ENCODE peak calls at places on chromosomes 4 and X, in eight cellular contexts. One of them, this sample, is unnamed. For H3K4me1, the result is how much of the 10 kb centered on the place peaks cover.

GRCh38 chrX:132957211-132958085 is 981 bp downstream of the HS6ST2 start:
- DNase-seq in mesenchymal stem cell: peak
- DNase-seq in astrocyte: peak
- DNase-seq in left ventricle myocardium inferior: no peak
- DNase-seq in H9: peak
- DNase-seq in SJSA1: no peak
- DNase-seq in cardiac muscle cell: peak
- DNase-seq in breast epithelium: no peak
- DNase-seq in this sample: no peak

GRCh38 chr4:77044458-77045124 is 31.2 kb downstream of the CCNI start:
- DNase-seq in SJSA1: peak
- DNase-seq in cardiac muscle cell: peak
- DNase-seq in astrocyte: peak
- DNase-seq in mesenchymal stem cell: peak
- DNase-seq in breast epithelium: no peak
- DNase-seq in H9: no peak
- DNase-seq in left ventricle myocardium inferior: no peak
- DNase-seq in this sample: no peak

GRCh38 chr4:139453041-139453370 is 915 bp upstream of the RAB33B start:
- DNase-seq in astrocyte: peak
- DNase-seq in SJSA1: no peak
- DNase-seq in left ventricle myocardium inferior: no peak
- DNase-seq in mesenchymal stem cell: no peak
- DNase-seq in cardiac muscle cell: no peak
- DNase-seq in H9: no peak
- DNase-seq in breast epithelium: no peak
- DNase-seq in this sample: no peak

GRCh38 chr4:186709509-186709908 is 14.1 kb downstream of the FAT1 start:
- DNase-seq in breast epithelium: no peak
- DNase-seq in astrocyte: no peak
- DNase-seq in H9: no peak
- DNase-seq in SJSA1: no peak
- DNase-seq in left ventricle myocardium inferior: no peak
- DNase-seq in cardiac muscle cell: no peak
- DNase-seq in mesenchymal stem cell: no peak
- DNase-seq in this sample: no peak

GRCh38 chr4:37891221-37892159 is 606 bp downstream of the TBC1D1 start:
- DNase-seq in left ventricle myocardium inferior: peak
- DNase-seq in astrocyte: no peak
- DNase-seq in cardiac muscle cell: peak
- DNase-seq in H9: peak
- DNase-seq in SJSA1: no peak
- DNase-seq in breast epithelium: no peak
- DNase-seq in mesenchymal stem cell: peak
- DNase-seq in this sample: no peak

GRCh38 chrX:72169008-72169728 is 12.4 kb upstream of the PIN4 start:
- DNase-seq in H9: no peak
- DNase-seq in breast epithelium: no peak
- DNase-seq in mesenchymal stem cell: no peak
- DNase-seq in cardiac muscle cell: no peak
- DNase-seq in left ventricle myocardium inferior: no peak
- DNase-seq in astrocyte: no peak
- DNase-seq in SJSA1: no peak
- DNase-seq in this sample: no peak

GRCh38 chrX:133654801-133655200 is 239.5 kb upstream of the GPC4 start:
- DNase-seq in breast epithelium: no peak
- DNase-seq in SJSA1: no peak
- DNase-seq in left ventricle myocardium inferior: no peak
- DNase-seq in H9: no peak
- DNase-seq in astrocyte: peak
- DNase-seq in cardiac muscle cell: no peak
- DNase-seq in mesenchymal stem cell: peak
- DNase-seq in this sample: no peak

GRCh38 chrX:50484662-50485061 is 14.0 kb upstream of the DGKK start:
- DNase-seq in astrocyte: no peak
- DNase-seq in SJSA1: no peak
- DNase-seq in mesenchymal stem cell: no peak
- DNase-seq in cardiac muscle cell: no peak
- DNase-seq in breast epithelium: no peak
- DNase-seq in H9: no peak
- DNase-seq in left ventricle myocardium inferior: no peak
- DNase-seq in this sample: no peak

GRCh38 chr4:185508162-185508561 is 27.1 kb downstream of the PDLIM3 start:
- DNase-seq in H9: no peak
- DNase-seq in mesenchymal stem cell: no peak
- DNase-seq in SJSA1: no peak
- DNase-seq in cardiac muscle cell: no peak
- DNase-seq in breast epithelium: no peak
- DNase-seq in astrocyte: no peak
- DNase-seq in left ventricle myocardium inferior: no peak
- DNase-seq in this sample: peak

GRCh38 chr4:15400911-15401671 is 26.7 kb upstream of the C1QTNF7 start:
- DNase-seq in SJSA1: peak
- DNase-seq in breast epithelium: no peak
- DNase-seq in cardiac muscle cell: no peak
- DNase-seq in mesenchymal stem cell: peak
- DNase-seq in H9: no peak
- DNase-seq in left ventricle myocardium inferior: peak
- DNase-seq in astrocyte: peak
- DNase-seq in this sample: no peak

GRCh38 chrX:63657821-63658220 is 127.2 kb downstream of the ARHGEF9 start:
- DNase-seq in cardiac muscle cell: peak
- DNase-seq in H9: no peak
- DNase-seq in mesenchymal stem cell: peak
- DNase-seq in astrocyte: peak
- DNase-seq in left ventricle myocardium inferior: peak
- DNase-seq in SJSA1: peak
- DNase-seq in breast epithelium: no peak
- DNase-seq in this sample: peak

GRCh38 chr4:139921551-139922184 is 232.3 kb downstream of the MAML3 start:
- DNase-seq in astrocyte: no peak
- DNase-seq in H9: no peak
- DNase-seq in mesenchymal stem cell: no peak
- DNase-seq in SJSA1: no peak
- DNase-seq in breast epithelium: no peak
- DNase-seq in left ventricle myocardium inferior: no peak
- DNase-seq in cardiac muscle cell: no peak
- DNase-seq in this sample: no peak

GRCh38 chr4:148730766-148731165 is 288.6 kb upstream of the NR3C2 start:
- DNase-seq in SJSA1: no peak
- DNase-seq in astrocyte: no peak
- DNase-seq in breast epithelium: no peak
- DNase-seq in H9: no peak
- DNase-seq in mesenchymal stem cell: no peak
- DNase-seq in left ventricle myocardium inferior: no peak
- DNase-seq in cardiac muscle cell: no peak
- DNase-seq in this sample: no peak

GRCh38 chrX:100328342-100328741 is 81.7 kb downstream of the PCDH19 start:
- DNase-seq in SJSA1: no peak
- DNase-seq in breast epithelium: no peak
- DNase-seq in astrocyte: no peak
- DNase-seq in left ventricle myocardium inferior: no peak
- DNase-seq in H9: no peak
- DNase-seq in mesenchymal stem cell: no peak
- DNase-seq in cardiac muscle cell: no peak
- DNase-seq in this sample: no peak

GRCh38 chr4:169881769-169882168 is 124.0 kb upstream of the HPF1 start:
- DNase-seq in left ventricle myocardium inferior: no peak
- DNase-seq in breast epithelium: no peak
- DNase-seq in cardiac muscle cell: no peak
- DNase-seq in mesenchymal stem cell: no peak
- DNase-seq in H9: no peak
- DNase-seq in SJSA1: no peak
- DNase-seq in astrocyte: no peak
- DNase-seq in this sample: no peak

GRCh38 chrX:1673337-1673736 is 58.5 kb downstream of the ASMT start:
- DNase-seq in left ventricle myocardium inferior: no peak
- DNase-seq in breast epithelium: no peak
- DNase-seq in mesenchymal stem cell: no peak
- DNase-seq in cardiac muscle cell: peak
- DNase-seq in SJSA1: peak
- DNase-seq in astrocyte: no peak
- DNase-seq in H9: peak
- DNase-seq in this sample: no peak

GRCh38 chrX:136497556-136498048 is at the start of gene HTATSF1:
- DNase-seq in left ventricle myocardium inferior: no peak
- DNase-seq in astrocyte: no peak
- DNase-seq in SJSA1: peak
- DNase-seq in breast epithelium: no peak
- DNase-seq in H9: no peak
- DNase-seq in mesenchymal stem cell: no peak
- DNase-seq in cardiac muscle cell: peak
- DNase-seq in this sample: peak

GRCh38 chr4:147822128-147822527 is 90.2 kb downstream of the ARHGAP10 start:
- DNase-seq in H9: no peak
- DNase-seq in astrocyte: peak
- DNase-seq in cardiac muscle cell: peak
- DNase-seq in SJSA1: no peak
- DNase-seq in left ventricle myocardium inferior: peak
- DNase-seq in breast epithelium: no peak
- DNase-seq in mesenchymal stem cell: peak
- DNase-seq in this sample: peak

GRCh38 chrX:31661280-31661679 is 589.4 kb upstream of the FTHL17 start:
- DNase-seq in H9: no peak
- DNase-seq in left ventricle myocardium inferior: no peak
- DNase-seq in breast epithelium: no peak
- DNase-seq in mesenchymal stem cell: no peak
- DNase-seq in astrocyte: no peak
- DNase-seq in SJSA1: no peak
- DNase-seq in cardiac muscle cell: peak
- DNase-seq in this sample: no peak

GRCh38 chr4:11408569-11408968 is 20.1 kb downstream of the HS3ST1 start:
- DNase-seq in left ventricle myocardium inferior: no peak
- DNase-seq in breast epithelium: no peak
- DNase-seq in cardiac muscle cell: no peak
- DNase-seq in H9: no peak
- DNase-seq in astrocyte: no peak
- DNase-seq in SJSA1: no peak
- DNase-seq in mesenchymal stem cell: no peak
- DNase-seq in this sample: no peak

DNA sequence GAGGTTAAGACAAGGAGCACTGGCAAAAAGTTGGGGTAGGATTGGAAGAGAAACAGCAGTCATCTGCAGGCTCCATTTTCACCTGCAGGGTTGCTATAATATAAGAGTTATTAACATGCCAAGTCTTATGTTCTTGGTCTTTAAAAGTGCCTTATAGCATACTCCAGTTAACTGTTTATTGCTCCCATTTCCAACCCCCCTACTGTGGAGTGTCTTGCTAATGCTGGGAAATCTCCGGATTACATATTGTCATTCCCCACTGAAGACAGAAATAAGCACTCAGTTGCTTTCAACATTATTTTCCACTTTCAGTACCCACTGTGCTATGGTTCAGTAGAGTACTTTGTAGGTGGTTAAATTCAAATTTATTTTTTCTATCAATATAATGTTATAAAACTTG is 1014.3 kb downstream of the RPA4 start:
- DNase-seq in mesenchymal stem cell: no peak
- DNase-seq in astrocyte: no peak
- DNase-seq in H9: no peak
- DNase-seq in left ventricle myocardium inferior: no peak
- DNase-seq in cardiac muscle cell: no peak
- DNase-seq in breast epithelium: no peak
- DNase-seq in SJSA1: no peak
- DNase-seq in this sample: no peak
- H3K4me1 ChIP-seq in mesenchymal stem cell: under half
- H3K4me1 ChIP-seq in astrocyte: under half
- H3K4me1 ChIP-seq in H9: under half
- H3K4me1 ChIP-seq in left ventricle myocardium inferior: under half
- H3K4me1 ChIP-seq in cardiac muscle cell: under half
- H3K4me1 ChIP-seq in breast epithelium: under half
- H3K4me1 ChIP-seq in SJSA1: under half
- H3K4me1 ChIP-seq in this sample: under half

DNA sequence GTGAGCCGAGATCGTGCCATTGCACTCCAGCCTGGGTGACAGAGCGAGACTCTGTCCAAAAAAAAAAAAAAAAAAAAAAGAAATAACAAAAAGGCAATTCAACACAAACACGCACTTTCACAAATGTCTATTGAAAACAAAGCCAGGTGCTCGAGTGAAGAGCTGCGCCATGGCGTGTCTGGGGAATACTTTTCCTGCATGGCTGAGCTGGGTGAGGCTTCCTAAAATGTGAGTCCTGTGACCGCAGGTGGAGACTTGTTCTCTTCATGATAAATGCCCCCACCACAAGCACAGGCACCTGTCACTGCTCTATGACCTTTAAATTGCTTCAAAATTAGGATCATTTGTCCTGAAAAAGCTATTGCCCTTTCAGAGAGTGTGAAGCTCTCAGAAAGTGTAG is 4.0 kb upstream of the ABLIM2 start:
- DNase-seq in breast epithelium: no peak
- DNase-seq in left ventricle myocardium inferior: no peak
- DNase-seq in mesenchymal stem cell: no peak
- DNase-seq in SJSA1: no peak
- DNase-seq in astrocyte: no peak
- DNase-seq in H9: no peak
- DNase-seq in cardiac muscle cell: no peak
- DNase-seq in this sample: peak
- H3K4me1 ChIP-seq in breast epithelium: under half
- H3K4me1 ChIP-seq in left ventricle myocardium inferior: under half
- H3K4me1 ChIP-seq in mesenchymal stem cell: under half
- H3K4me1 ChIP-seq in SJSA1: under half
- H3K4me1 ChIP-seq in astrocyte: under half
- H3K4me1 ChIP-seq in H9: under half
- H3K4me1 ChIP-seq in cardiac muscle cell: under half
- H3K4me1 ChIP-seq in this sample: under half

DNA sequence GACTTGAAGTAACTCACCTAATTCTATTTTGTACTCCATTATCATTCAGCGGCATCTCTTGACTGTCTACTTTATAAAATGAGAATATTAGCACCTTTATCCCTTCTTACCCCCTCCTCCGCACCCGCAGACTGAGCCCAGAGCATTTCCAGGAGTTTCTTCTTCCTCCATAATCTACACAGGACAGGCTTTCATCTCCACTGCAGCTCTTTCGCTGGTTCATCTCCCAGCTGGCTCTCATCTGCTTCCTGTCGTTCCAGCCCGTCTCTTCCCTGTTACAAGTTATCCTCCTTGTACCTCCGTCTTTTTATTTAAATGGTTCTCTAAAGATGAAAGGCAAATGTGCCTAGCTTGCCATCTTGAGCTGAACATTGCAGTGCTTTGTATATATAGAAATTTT is 39.8 kb downstream of the GALNT7 start:
- DNase-seq in astrocyte: no peak
- DNase-seq in breast epithelium: no peak
- DNase-seq in left ventricle myocardium inferior: no peak
- DNase-seq in H9: no peak
- DNase-seq in cardiac muscle cell: no peak
- DNase-seq in mesenchymal stem cell: no peak
- DNase-seq in SJSA1: no peak
- DNase-seq in this sample: no peak
- H3K4me1 ChIP-seq in astrocyte: under half
- H3K4me1 ChIP-seq in breast epithelium: under half
- H3K4me1 ChIP-seq in left ventricle myocardium inferior: under half
- H3K4me1 ChIP-seq in H9: under half
- H3K4me1 ChIP-seq in cardiac muscle cell: under half
- H3K4me1 ChIP-seq in mesenchymal stem cell: under half
- H3K4me1 ChIP-seq in SJSA1: under half
- H3K4me1 ChIP-seq in this sample: under half

DNA sequence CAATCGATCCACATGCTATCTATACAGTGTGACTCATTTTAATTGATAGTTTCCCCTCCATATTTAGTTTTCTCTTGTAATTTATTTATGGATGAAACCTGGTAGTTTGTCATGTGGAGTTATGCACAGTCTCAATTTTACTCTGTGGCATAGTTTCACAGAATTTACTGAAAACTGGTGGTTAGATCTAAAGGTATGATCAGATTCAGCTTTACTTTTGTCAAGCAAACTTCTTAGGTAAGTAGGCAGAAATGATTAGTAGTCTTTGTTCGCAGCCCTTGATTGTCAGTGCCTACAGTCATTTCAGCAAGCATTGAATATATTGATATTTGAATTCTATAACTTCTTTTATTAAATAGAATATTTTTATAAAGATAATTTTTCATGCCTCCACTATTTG is 2.5 kb downstream of the ADD1 start:
- DNase-seq in astrocyte: no peak
- DNase-seq in breast epithelium: no peak
- DNase-seq in H9: no peak
- DNase-seq in cardiac muscle cell: no peak
- DNase-seq in left ventricle myocardium inferior: no peak
- DNase-seq in mesenchymal stem cell: no peak
- DNase-seq in SJSA1: no peak
- DNase-seq in this sample: no peak
- H3K4me1 ChIP-seq in astrocyte: under half
- H3K4me1 ChIP-seq in breast epithelium: under half
- H3K4me1 ChIP-seq in H9: under half
- H3K4me1 ChIP-seq in cardiac muscle cell: under half
- H3K4me1 ChIP-seq in left ventricle myocardium inferior: half or more
- H3K4me1 ChIP-seq in mesenchymal stem cell: under half
- H3K4me1 ChIP-seq in SJSA1: under half
- H3K4me1 ChIP-seq in this sample: under half

This sample was measured in foreskin keratinocyte.